ENCODE peak calls at places on chromosomes 12 and 14, in four cellular contexts. K is A549, P is endothelial cell of umbilical vein, J is K562. M is an unnamed sample.

GRCh38 chr14:22200977-22201605 is 387.9 kb downstream of the DAD1 start:
- DNase-seq in J (peak), P (peak), K (peak), M (peak)

GRCh38 chr12:16844875-16845274 is 238.9 kb upstream of the LMO3 start:
- DNase-seq in P (no peak), J (no peak), K (peak), M (peak)

GRCh38 chr12:19850341-19851065 is 411.2 kb downstream of the AEBP2 start:
- DNase-seq in K (no peak), J (no peak), P (no peak), M (no peak)

GRCh38 chr12:98013560-98013959 is 501.8 kb upstream of the TMPO start:
- DNase-seq in K (no peak), J (no peak), P (no peak), M (no peak)

GRCh38 chr12:6891637-6892036 is 13.0 kb upstream of the LRRC23 start:
- DNase-seq in J (no peak), K (no peak), P (no peak), M (no peak)

GRCh38 chr12:116377194-116377735 is 99.8 kb upstream of the MED13L start:
- DNase-seq in K (no peak), J (no peak), P (no peak), M (no peak)

GRCh38 chr12:49680075-49680474 is 27.1 kb downstream of the FMNL3 start:
- DNase-seq in P (no peak), J (no peak), K (no peak), M (no peak)

GRCh38 chr12:121751716-121752351 is 39.3 kb downstream of the TMEM120B start:
- DNase-seq in K (no peak), J (no peak), P (no peak), M (no peak)

GRCh38 chr12:107448198-107448597 is 237.4 kb upstream of the PWP1 start:
- DNase-seq in P (no peak), J (peak), K (peak), M (peak)

GRCh38 chr14:77574446-77575125 is 41.9 kb downstream of the SPTLC2 start:
- DNase-seq in K (no peak), P (no peak), J (no peak), M (no peak)

GRCh38 chr14:99628832-99629618 is 15.9 kb upstream of the HHIPL1 start:
- DNase-seq in K (peak), J (peak), P (peak), M (peak)

GRCh38 chr14:50103558-50103957 is 12.8 kb downstream of the VCPKMT start:
- DNase-seq in J (no peak), P (no peak), K (no peak), M (no peak)

GRCh38 chr12:57887631-57888406 is 41.3 kb upstream of the CTDSP2 start:
- DNase-seq in P (peak), K (no peak), J (no peak), M (no peak)

GRCh38 chr12:989751-990278 is 1.2 kb upstream of the ERC1 start:
- DNase-seq in J (peak), K (peak), P (peak), M (peak)

GRCh38 chr14:49975286-49975685 is 82.4 kb downstream of the ARF6 start:
- DNase-seq in P (peak), K (peak), J (no peak), M (no peak)

GRCh38 chr12:45575823-45576448 is 153.6 kb upstream of the ARID2 start:
- DNase-seq in P (no peak), J (no peak), K (no peak), M (peak)

GRCh38 chr12:86137936-86138335 is 118.3 kb downstream of the MGAT4C start:
- DNase-seq in J (no peak), P (peak), K (peak), M (no peak)

GRCh38 chr12:124026755-124027745 is 54.0 kb downstream of the ZNF664 start:
- DNase-seq in J (peak), K (no peak), P (peak), M (peak)

GRCh38 chr14:79583738-79584405 is 627.4 kb downstream of the DIO2 start:
- DNase-seq in J (no peak), K (peak), P (no peak), M (no peak)

GRCh38 chr14:74585406-74586335 is 26.4 kb downstream of the LTBP2 start:
- DNase-seq in P (no peak), J (no peak), K (no peak), M (no peak)

GRCh38 chr12:38904932-38905479 is 385 bp downstream of the CPNE8 start:
- DNase-seq in P (peak), J (peak), K (peak), M (peak)

DNA sequence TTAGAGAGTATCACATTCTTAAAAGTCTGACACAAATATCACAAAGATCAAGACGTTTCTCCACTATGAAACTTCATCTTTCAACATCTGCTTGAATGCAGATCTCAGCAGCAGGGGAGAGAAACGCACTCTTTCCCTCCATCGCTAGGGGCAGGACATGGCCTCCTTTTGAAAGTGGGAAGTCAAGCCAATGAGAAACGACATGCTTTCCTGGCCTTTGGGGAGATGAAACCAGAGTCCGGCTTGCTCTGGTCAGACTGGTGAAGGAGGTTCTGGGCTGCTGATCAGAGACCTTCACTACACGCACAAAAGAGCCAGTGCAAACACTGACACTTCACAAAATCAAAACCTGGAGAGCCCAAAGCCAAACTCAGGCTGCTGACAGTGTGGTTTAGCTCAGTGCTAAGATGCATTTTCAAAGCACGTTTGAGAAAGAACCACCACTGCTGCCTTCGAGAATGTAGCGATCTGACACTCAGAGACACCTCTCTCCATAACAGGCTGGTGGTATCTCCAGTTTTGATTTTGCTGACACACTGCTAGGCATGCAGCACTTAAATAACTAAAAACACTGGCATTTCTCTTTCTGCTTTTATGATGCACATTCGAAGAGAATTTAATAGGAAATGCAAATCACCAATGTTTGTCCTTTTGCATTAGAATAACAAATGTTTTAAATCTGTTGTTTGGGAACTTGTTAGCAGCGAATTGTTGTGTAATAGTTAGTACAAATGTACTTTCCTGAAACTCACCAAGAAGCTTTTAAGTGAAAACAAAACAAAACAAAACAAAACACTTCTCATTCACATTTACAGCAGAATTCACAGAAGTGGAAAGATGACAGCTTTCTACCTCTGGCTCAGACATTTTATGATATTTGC is 93.9 kb upstream of the OVCH1 start:
- DNase-seq in J (peak), P (no peak), K (peak), M (no peak)
- TF ChIP-seq MAX in J (no peak), P (no peak), K (no peak), M (no peak)

GRCh38 chr12:11581179-11581755 is 68.2 kb upstream of the ETV6 start:
- DNase-seq in P (peak), K (peak), J (peak), M (peak)
- TF ChIP-seq MYC in P (no peak), K (no peak), J (no peak), M (no peak)

GRCh38 chr12:67909681-67910080 is 79.6 kb upstream of the IFNG-AS1 start:
- DNase-seq in J (no peak), K (no peak), P (no peak), M (no peak)
- H3K4me3 ChIP-seq in J (no peak), K (no peak), P (no peak), M (no peak)

DNA sequence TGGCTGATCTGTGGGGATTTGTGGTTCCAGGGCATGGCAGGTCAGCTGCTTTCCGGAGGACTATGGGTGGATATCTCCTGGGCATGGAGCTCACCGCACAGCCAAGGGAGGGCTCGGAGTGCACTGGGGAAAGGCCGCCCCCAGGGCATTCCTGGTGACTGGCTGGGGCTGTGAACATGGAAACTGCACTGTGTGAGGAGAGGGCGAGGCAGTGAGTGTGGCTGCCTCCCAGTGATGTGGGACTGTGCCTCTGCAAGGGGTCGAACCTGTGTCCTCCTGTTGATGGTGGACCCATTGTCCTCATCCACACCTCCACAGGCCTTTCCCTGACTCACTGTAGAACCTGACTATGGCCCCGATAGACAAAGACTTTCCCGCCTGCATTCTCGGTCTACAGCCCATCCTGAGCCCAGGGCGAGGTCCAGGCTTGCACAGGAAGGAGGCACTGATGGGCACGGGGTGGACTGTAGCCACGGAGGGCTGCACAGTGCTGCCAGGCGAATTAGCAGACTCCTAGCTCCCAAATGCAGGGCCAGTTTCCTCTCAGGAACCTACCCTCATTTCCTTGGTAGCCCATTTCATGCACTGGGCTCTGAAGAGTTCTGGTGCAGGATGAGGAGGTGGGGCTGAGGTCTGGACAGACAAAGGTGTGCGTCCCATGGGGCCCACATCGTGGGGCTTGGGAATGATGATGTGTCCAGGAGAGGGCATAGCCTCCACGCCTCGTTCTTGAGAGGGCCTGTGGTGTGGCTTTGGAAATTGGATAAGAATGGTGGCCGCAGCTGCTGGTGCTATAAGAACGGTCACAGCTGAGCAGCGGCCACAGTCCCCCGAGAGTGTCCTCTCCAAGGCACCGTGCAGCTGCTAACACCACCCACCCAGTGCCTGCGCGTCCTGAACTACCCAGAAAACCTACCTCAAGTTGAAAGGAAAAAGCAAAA is 415.1 kb downstream of the TMEM121 start:
- DNase-seq in P (no peak), K (no peak), J (no peak), M (no peak)
- TF ChIP-seq MAX in P (no peak), K (no peak), J (no peak), M (no peak)

GRCh38 chr14:62947291-62947690 is 98.0 kb downstream of the KCNH5 start:
- DNase-seq in K (no peak), J (no peak), P (no peak), M (no peak)

GRCh38 chr14:62939970-62940369 is 105.3 kb downstream of the KCNH5 start:
- DNase-seq in P (no peak), K (no peak), J (no peak), M (no peak)

GRCh38 chr14:62938774-62939173 is 106.5 kb downstream of the KCNH5 start:
- DNase-seq in P (no peak), J (no peak), K (no peak), M (no peak)

GRCh38 chr14:62943202-62943601 is 102.1 kb downstream of the KCNH5 start:
- DNase-seq in K (no peak), P (no peak), J (no peak), M (no peak)
- TF ChIP-seq MYC in K (no peak), P (no peak), J (no peak), M (no peak)

GRCh38 chr14:56799327-56799645 is 11.0 kb downstream of the OTX2 start:
- DNase-seq in P (no peak), J (no peak), K (no peak), M (no peak)

GRCh38 chr14:56797003-56797568 is 13.2 kb downstream of the OTX2 start:
- DNase-seq in J (no peak), P (no peak), K (no peak), M (no peak)

GRCh38 chr14:56798447-56799326 is 11.6 kb downstream of the OTX2 start:
- DNase-seq in P (no peak), J (no peak), K (no peak), M (no peak)

GRCh38 chr14:56796259-56796658 is 14.0 kb downstream of the OTX2 start:
- DNase-seq in J (no peak), P (no peak), K (no peak), M (no peak)

GRCh38 chr14:56797569-56798446 is 12.5 kb downstream of the OTX2 start:
- DNase-seq in P (no peak), K (no peak), J (no peak), M (no peak)
- H3K4me3 ChIP-seq in P (no peak), K (no peak), J (no peak), M (no peak)

DNA sequence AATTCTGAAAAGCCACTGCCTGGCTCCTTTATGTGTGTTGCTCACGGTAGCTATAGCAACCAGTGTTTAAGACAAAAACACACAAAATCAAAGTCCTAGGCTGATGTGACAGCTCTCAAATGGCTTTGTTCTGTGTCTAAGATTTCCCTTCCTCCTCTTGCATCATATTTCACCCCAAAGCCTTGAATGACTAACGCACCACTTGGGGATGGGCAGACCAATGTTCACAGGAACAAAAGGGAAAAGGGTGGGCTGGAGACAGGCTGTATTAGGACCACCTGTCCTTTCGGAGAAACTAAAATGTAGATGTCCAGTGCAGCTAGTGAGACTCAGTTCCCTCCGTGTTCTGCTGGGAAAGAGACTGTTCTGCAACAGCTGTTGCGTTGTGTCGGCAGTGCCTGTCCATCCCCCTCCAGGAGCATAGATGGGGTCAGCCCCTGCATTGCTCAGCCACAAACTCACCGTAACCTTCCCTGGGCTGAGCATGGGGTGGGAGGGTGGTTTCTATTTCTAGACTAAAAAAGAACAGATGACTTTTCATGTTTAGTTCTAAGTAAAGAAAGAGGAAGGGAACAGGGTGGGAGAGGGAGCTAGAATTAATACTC is 26.8 kb upstream of the DAAM1 start:
- DNase-seq in J (no peak), K (peak), P (peak), M (peak)
- TF ChIP-seq MAX in J (no peak), K (no peak), P (no peak), M (no peak)